ENCODE peak calls at places on chromosome 20, in four cellular contexts. D is pancreas, A is small intestine, N is mucosa of descending colon. R is an unnamed sample.

GRCh38 chr20:13841206-13841605 is 56.4 kb downstream of the NDUFAF5 start:
- DNase-seq in D (no peak), A (no peak), N (no peak), R (no peak)

GRCh38 chr20:20710847-20711315 is 1.6 kb downstream of the RALGAPA2 start:
- DNase-seq in D (no peak), A (peak; percentile 91), N (peak; percentile 72), R (peak; percentile 33)

GRCh38 chr20:4053516-4053919 is 38.2 kb upstream of the RNF24 start:
- DNase-seq in D (no peak), A (no peak), N (no peak), R (peak; percentile 90)

GRCh38 chr20:31842471-31843157 is 2.8 kb downstream of the FOXS1 start:
- DNase-seq in D (peak; percentile 53), A (no peak), N (no peak), R (no peak)

GRCh38 chr20:8971669-8972316 is 97.1 kb upstream of the PLCB4 start:
- DNase-seq in D (no peak), A (peak; percentile 12), N (no peak), R (no peak)

GRCh38 chr20:47055699-47056369 is 161.2 kb downstream of the EYA2 start:
- DNase-seq in D (no peak), A (no peak), N (peak; percentile 33), R (no peak)

GRCh38 chr20:22583773-22584629 is at the start of gene FOXA2:
- DNase-seq in D (peak; percentile 93), A (peak; percentile 37), N (peak; percentile 79), R (no peak)

GRCh38 chr20:15875446-15875845 is 697.8 kb downstream of the KIF16B start:
- DNase-seq in D (no peak), A (no peak), N (no peak), R (no peak)

GRCh38 chr20:11041396-11041795 is 367.6 kb upstream of the JAG1 start:
- DNase-seq in D (no peak), A (no peak), N (no peak), R (peak; percentile 91)

GRCh38 chr20:35145141-35145564 is 2.0 kb downstream of the EDEM2 start:
- DNase-seq in D (no peak), A (peak; percentile 68), N (peak; percentile 55), R (peak; percentile 19)

GRCh38 chr20:25495189-25495824 is 87.8 kb downstream of the GINS1 start:
- DNase-seq in D (peak; percentile 57), A (no peak), N (no peak), R (no peak)

GRCh38 chr20:58538752-58539151 is 23.6 kb upstream of the APCDD1L start:
- DNase-seq in D (no peak), A (no peak), N (no peak), R (no peak)

GRCh38 chr20:34171640-34172039 is 59.6 kb upstream of the EIF2S2 start:
- DNase-seq in D (no peak), A (no peak), N (no peak), R (no peak)

GRCh38 chr20:34397096-34397495 is 34.0 kb downstream of the ITCH start:
- DNase-seq in D (no peak), A (no peak), N (no peak), R (no peak)

GRCh38 chr20:3911956-3912355 is 22.8 kb downstream of the PANK2 start:
- DNase-seq in D (no peak), A (peak; percentile 95), N (peak; percentile 74), R (no peak)

GRCh38 chr20:34049897-34050695 is 56.4 kb downstream of the RALY start:
- DNase-seq in D (no peak), A (no peak), N (no peak), R (no peak)

GRCh38 chr20:16528078-16528477 is 45.2 kb downstream of the KIF16B start:
- DNase-seq in D (no peak), A (peak; percentile 94), N (peak; percentile 84), R (peak; percentile 86)

GRCh38 chr20:53829706-53830521 is 236.3 kb upstream of the ZNF217 start:
- DNase-seq in D (no peak), A (peak; percentile 53), N (no peak), R (no peak)

GRCh38 chr20:53036992-53037391 is 64.8 kb downstream of the TSHZ2 start:
- DNase-seq in D (no peak), A (no peak), N (no peak), R (no peak)

GRCh38 chr20:50242863-50243609 is 52.4 kb downstream of the CEBPB start:
- DNase-seq in D (peak; percentile 89), A (peak; percentile 49), N (peak; percentile 71), R (peak; percentile 24)

GRCh38 chr20:17631576-17632319 is 50.3 kb downstream of the RRBP1 start:
- DNase-seq in D (peak; percentile 34), A (peak; percentile 68), N (no peak), R (no peak)

GRCh38 chr20:25285091-25285647 is 37.3 kb downstream of the PYGB start:
- DNase-seq in D (peak; percentile 39), A (no peak), N (no peak), R (no peak)

GRCh38 chr20:11753155-11753554 is 164.5 kb upstream of the BTBD3 start:
- DNase-seq in D (no peak), A (no peak), N (no peak), R (no peak)

GRCh38 chr20:5215592-5216304 is 88.9 kb downstream of the CDS2 start:
- DNase-seq in D (no peak), A (no peak), N (no peak), R (no peak)

GRCh38 chr20:20092852-20093251 is 40.5 kb downstream of the CFAP61 start:
- DNase-seq in D (no peak), A (no peak), N (no peak), R (no peak)

GRCh38 chr20:36130316-36130865 is 24.1 kb upstream of the EPB41L1 start:
- DNase-seq in D (no peak), A (no peak), N (no peak), R (no peak)

GRCh38 chr20:9270831-9271230 is 201.9 kb downstream of the PLCB4 start:
- DNase-seq in D (no peak), A (no peak), N (no peak), R (no peak)

GRCh38 chr20:49768204-49769124 is 44.2 kb upstream of the SLC9A8 start:
- DNase-seq in D (no peak), A (peak; percentile 82), N (no peak), R (peak; percentile 74)

GRCh38 chr20:5658897-5659296 is 91.3 kb upstream of the SHLD1 start:
- DNase-seq in D (no peak), A (no peak), N (peak; percentile 48), R (peak; percentile 82)

DNA sequence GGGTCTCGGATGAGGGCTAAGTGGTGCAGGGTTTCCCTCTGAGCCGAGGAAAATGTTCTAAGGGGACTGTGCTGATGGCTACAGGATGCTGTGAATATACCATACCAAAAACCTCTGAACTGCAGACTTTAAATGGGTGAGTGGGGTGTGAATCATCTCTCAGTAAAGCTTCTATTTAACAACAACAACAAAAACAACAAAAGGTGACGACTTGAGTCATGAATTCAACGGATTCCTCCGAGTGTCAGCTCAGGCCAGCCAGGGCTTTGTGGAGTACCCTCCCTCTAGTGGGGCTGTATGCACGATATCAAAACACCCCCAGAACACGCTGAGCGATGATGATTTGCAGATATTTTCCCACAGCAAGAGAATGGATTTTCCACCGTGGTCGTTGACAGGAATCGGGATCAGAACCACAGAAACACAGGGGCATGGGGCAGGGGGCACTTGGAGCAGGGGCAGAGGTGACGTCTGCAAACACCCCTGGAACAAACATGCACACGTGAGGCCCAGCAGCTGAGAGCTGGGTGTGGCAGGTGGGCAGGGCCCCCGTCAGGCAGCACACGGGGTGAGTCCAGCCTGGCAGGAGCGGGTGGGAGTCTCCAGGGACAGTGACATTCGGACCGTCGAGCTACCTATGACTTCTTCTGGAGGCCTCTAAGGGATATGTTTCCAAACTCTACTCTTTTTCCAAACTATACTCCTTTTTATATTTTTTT is 38.6 kb downstream of the SLC2A4RG start:
- DNase-seq in D (no peak), A (no peak), N (no peak), R (peak; percentile 11)
- H3K4me1 ChIP-seq in D (no peaks in the 10 kb centered on the region), A (no peaks in the 10 kb centered on the region), N (no peaks in the 10 kb centered on the region), R (no peaks in the 10 kb centered on the region)

DNA sequence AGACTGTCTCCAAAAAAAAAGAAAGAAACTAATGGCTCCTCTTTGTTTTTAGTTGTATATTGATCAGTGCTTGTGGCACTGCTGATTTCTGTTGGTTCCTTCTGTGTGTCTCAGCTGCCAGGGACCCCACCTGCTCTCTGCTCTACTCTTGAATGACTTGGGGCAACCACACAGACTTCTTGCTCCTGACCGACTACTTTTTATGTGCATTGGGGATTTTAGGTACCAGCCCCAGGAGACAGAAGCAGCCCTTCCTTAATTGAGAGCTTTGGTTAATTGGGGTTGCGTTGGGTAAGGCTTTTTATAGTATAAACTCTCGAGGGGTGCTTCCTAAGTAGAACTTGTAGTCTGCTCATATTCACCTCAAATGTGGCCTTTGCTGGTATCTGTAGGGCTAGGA is 6.9 kb downstream of the STK35 start:
- DNase-seq in D (no peak), A (no peak), N (no peak), R (no peak)
- H3K4me1 ChIP-seq in D (peaks cover 15% of the 10 kb centered on the region), A (peaks cover 5% of the 10 kb centered on the region), N (peaks cover 36% of the 10 kb centered on the region), R (peaks cover 21% of the 10 kb centered on the region)

GRCh38 chr20:45631184-45631583 is at the start of gene WFDC9:
- DNase-seq in D (no peak), A (no peak), N (no peak), R (no peak)

GRCh38 chr20:45626540-45626939 is 3.0 kb upstream of the WFDC10A start:
- DNase-seq in D (no peak), A (no peak), N (no peak), R (no peak)

GRCh38 chr20:45629496-45630100 is at the start of gene WFDC10A:
- DNase-seq in D (no peak), A (peak; percentile 72), N (peak; percentile 57), R (peak; percentile 22)

DNA sequence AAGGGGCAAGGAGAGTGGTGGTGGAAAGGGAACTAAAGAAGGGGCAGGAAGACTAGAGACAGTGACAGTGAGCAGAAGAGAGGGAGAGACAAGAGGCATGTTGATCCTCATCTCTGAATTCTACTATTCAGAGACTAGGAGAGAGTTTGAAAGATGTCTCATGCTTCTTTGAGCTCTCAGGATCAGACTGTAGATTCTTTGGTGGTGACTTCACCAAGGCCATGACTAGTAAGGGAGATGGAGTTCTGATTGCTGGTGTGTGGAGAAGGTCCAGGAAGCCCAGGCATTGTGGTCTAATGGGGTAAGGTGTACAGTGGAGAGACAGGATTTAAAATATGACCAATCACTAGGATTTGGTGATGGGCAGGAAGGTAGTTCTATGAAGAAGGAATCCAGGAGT is 718 bp downstream of the WFDC9 start:
- DNase-seq in D (no peak), A (no peak), N (no peak), R (no peak)
- H3K4me1 ChIP-seq in D (peaks cover 3% of the 10 kb centered on the region), A (no peaks in the 10 kb centered on the region), N (no peaks in the 10 kb centered on the region), R (no peaks in the 10 kb centered on the region)

DNA sequence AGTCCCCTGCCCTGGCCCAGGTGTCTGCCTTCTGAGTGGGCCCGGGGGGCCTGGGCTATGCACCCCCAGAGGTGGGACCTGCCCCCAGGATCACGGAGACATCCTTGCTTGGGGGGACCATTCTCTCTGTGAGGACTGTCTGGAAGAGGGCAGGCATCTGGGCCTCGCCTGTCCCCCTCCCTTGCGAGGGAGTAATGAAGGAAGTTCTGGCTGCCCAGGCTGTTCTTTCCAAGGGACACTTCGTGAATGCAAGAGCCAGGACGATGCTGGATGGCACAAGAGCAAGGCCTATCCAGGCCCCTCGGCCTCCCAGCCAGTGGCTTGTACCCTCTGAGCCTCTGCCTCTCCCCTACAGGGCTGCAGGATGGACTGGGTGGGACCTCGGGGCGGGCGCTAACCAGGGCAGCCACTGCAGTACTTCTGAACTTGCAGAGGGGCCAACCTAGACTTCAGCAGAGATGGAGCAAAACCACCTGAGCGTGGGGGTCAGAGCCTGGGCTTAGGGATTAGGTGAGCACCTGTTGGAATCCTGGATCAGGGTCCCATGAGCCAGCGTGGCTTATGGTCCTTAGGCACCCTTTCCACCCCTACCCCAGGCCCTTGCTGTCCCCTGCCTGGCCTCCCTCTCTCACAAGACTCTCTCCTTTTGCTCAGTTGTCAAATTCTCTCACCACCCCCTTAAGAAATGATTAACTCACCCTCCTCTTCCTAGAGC is 53.3 kb downstream of the CTCFL start:
- DNase-seq in D (peak; percentile 21), A (no peak), N (no peak), R (no peak)
- H3K4me1 ChIP-seq in D (no peaks in the 10 kb centered on the region), A (no peaks in the 10 kb centered on the region), N (no peaks in the 10 kb centered on the region), R (no peaks in the 10 kb centered on the region)

GRCh38 chr20:48739395-48740268 is 88.2 kb downstream of the PREX1 start:
- DNase-seq in D (no peak), A (no peak), N (no peak), R (no peak)
- H3K4me1 ChIP-seq in D (no peaks in the 10 kb centered on the region), A (peaks cover 4% of the 10 kb centered on the region), N (peaks cover 14% of the 10 kb centered on the region), R (no peaks in the 10 kb centered on the region)

R was measured in foreskin keratinocyte.